ENCODE peak calls at places on chromosomes 7 and 10, in six cellular contexts. J, B, U, I, C and Z are unnamed samples.
A peak's percentile ranks its signal among the peaks of the same experiment; 100 is the strongest.

GRCh38 chr10:24307173-24307572 is 98.2 kb downstream of the KIAA1217 start:
- DNase-seq in J (no peak), B (no peak), U (no peak), I (no peak), C (no peak), Z (no peak)

GRCh38 chr7:92837214-92837749 is 909 bp upstream of the CDK6 start:
- DNase-seq in J (peak; percentile 5), B (peak; percentile 25), U (no peak), I (peak; percentile 10), C (no peak), Z (no peak)

GRCh38 chr7:82012453-82012852 is 242.6 kb upstream of the HGF start:
- DNase-seq in J (no peak), B (no peak), U (no peak), I (no peak), C (no peak), Z (no peak)

GRCh38 chr7:5417106-5418071 is 6.2 kb downstream of the TNRC18 start:
- DNase-seq in J (no peak), B (no peak), U (no peak), I (no peak), C (no peak), Z (no peak)

GRCh38 chr10:43380610-43381222 is 9.3 kb downstream of the FXYD4 start:
- DNase-seq in J (peak; percentile 30), B (no peak), U (no peak), I (no peak), C (no peak), Z (no peak)

GRCh38 chr10:110916554-110917346 is 2.2 kb downstream of the BBIP1 start:
- DNase-seq in J (no peak), B (no peak), U (no peak), I (no peak), C (no peak), Z (no peak)

GRCh38 chr10:46546591-46547330 is 9.7 kb downstream of the GPRIN2 start:
- DNase-seq in J (no peak), B (no peak), U (peak; percentile 52), I (no peak), C (no peak), Z (no peak)

GRCh38 chr7:30727061-30727945 is 24.6 kb upstream of the INMT start:
- DNase-seq in J (no peak), B (no peak), U (peak; percentile 53), I (no peak), C (no peak), Z (peak; percentile 10)

GRCh38 chr7:50304158-50304910 is at the start of gene IKZF1:
- DNase-seq in J (peak; percentile 66), B (peak; percentile 60), U (peak; percentile 70), I (no peak), C (no peak), Z (peak; percentile 85)

GRCh38 chr7:154579711-154580110 is 423.2 kb downstream of the PAXIP1 start:
- DNase-seq in J (no peak), B (no peak), U (no peak), I (no peak), C (no peak), Z (no peak)

GRCh38 chr10:120382360-120382759 is 74.7 kb upstream of the PLPP4 start:
- DNase-seq in J (no peak), B (no peak), U (no peak), I (no peak), C (no peak), Z (no peak)

GRCh38 chr10:33102071-33102470 is 144.0 kb upstream of the ITGB1 start:
- DNase-seq in J (no peak), B (no peak), U (no peak), I (no peak), C (no peak), Z (no peak)

GRCh38 chr10:31075434-31075833 is 43.8 kb upstream of the ZNF438 start:
- DNase-seq in J (no peak), B (no peak), U (no peak), I (no peak), C (no peak), Z (no peak)

GRCh38 chr10:102096449-102096848 is 23.7 kb downstream of the LDB1 start:
- DNase-seq in J (no peak), B (no peak), U (no peak), I (no peak), C (no peak), Z (no peak)

GRCh38 chr10:82358486-82359097 is 483.6 kb downstream of the NRG3 start:
- DNase-seq in J (no peak), B (no peak), U (no peak), I (no peak), C (no peak), Z (no peak)

GRCh38 chr7:112023282-112023681 is 182.9 kb downstream of the DOCK4 start:
- DNase-seq in J (no peak), B (no peak), U (no peak), I (no peak), C (no peak), Z (no peak)

GRCh38 chr7:74093671-74094223 is 10.1 kb downstream of the LIMK1 start:
- DNase-seq in J (peak; percentile 86), B (no peak), U (peak; percentile 71), I (no peak), C (no peak), Z (no peak)

GRCh38 chr10:98028168-98028770 is 2.2 kb downstream of the CRTAC1 start:
- DNase-seq in J (peak; percentile 75), B (peak; percentile 75), U (peak; percentile 89), I (peak; percentile 33), C (no peak), Z (peak; percentile 28)

GRCh38 chr7:151689196-151689971 is 169.7 kb upstream of the RHEB start:
- DNase-seq in J (no peak), B (no peak), U (no peak), I (no peak), C (no peak), Z (no peak)

GRCh38 chr10:123804716-123805115 is 86.9 kb downstream of the CPXM2 start:
- DNase-seq in J (no peak), B (no peak), U (no peak), I (no peak), C (no peak), Z (no peak)

GRCh38 chr10:69061305-69062161 is 26.4 kb upstream of the SRGN start:
- DNase-seq in J (peak; percentile 21), B (peak; percentile 62), U (no peak), I (peak; percentile 47), C (no peak), Z (peak; percentile 92)

GRCh38 chr7:92810242-92810611 is 26.1 kb downstream of the CDK6 start:
- DNase-seq in J (no peak), B (peak; percentile 65), U (no peak), I (no peak), C (no peak), Z (peak; percentile 71)

GRCh38 chr7:79988642-79989041 is 146.0 kb upstream of the GNAI1 start:
- DNase-seq in J (no peak), B (no peak), U (no peak), I (no peak), C (no peak), Z (no peak)

GRCh38 chr7:1174881-1175596 is 15.0 kb upstream of the ZFAND2A start:
- DNase-seq in J (no peak), B (no peak), U (no peak), I (no peak), C (no peak), Z (no peak)

GRCh38 chr7:1172666-1173523 is 12.9 kb upstream of the ZFAND2A start:
- DNase-seq in J (no peak), B (no peak), U (no peak), I (no peak), C (no peak), Z (no peak)

GRCh38 chr7:1175967-1176851 is 16.2 kb upstream of the ZFAND2A start:
- DNase-seq in J (peak; percentile 93), B (peak; percentile 84), U (peak; percentile 100), I (peak; percentile 70), C (peak; percentile 26), Z (peak; percentile 87)

GRCh38 chr7:1175597-1175966 is 15.6 kb upstream of the ZFAND2A start:
- DNase-seq in J (no peak), B (no peak), U (no peak), I (no peak), C (no peak), Z (no peak)

DNA sequence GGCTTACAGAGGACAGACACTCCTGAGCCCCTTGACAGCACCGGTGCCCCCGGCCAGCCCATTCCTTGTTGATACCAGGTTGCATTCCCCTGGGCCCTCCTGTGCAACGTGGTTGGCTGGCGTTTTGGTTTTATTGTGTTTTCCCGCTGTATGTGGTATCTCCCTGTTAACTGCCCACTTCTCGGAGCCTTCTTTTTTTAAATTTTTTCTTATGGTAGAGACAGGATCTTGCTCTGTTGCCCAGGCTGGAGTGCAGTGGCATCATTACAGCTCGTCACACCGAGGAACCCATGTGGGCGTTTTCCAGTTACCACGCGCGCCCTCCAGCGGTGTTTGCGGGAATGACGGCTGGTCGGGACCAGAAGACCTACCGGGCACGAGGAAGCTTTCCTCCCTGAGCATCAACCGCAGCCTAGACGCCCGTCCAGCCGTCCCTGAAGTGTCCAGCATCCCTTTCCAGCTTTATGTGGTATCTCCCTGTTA is 16.9 kb upstream of the ZFAND2A start:
- DNase-seq in J (peak; percentile 83), B (peak; percentile 74), U (peak; percentile 97), I (peak; percentile 39), C (peak; percentile 15), Z (peak; percentile 84)
- TF ChIP-seq CTCF in J (peak; percentile 83), B (peak; percentile 82), U (peak; percentile 64), I (peak; percentile 75), C (peak; percentile 73), Z (peak; percentile 35)

DNA sequence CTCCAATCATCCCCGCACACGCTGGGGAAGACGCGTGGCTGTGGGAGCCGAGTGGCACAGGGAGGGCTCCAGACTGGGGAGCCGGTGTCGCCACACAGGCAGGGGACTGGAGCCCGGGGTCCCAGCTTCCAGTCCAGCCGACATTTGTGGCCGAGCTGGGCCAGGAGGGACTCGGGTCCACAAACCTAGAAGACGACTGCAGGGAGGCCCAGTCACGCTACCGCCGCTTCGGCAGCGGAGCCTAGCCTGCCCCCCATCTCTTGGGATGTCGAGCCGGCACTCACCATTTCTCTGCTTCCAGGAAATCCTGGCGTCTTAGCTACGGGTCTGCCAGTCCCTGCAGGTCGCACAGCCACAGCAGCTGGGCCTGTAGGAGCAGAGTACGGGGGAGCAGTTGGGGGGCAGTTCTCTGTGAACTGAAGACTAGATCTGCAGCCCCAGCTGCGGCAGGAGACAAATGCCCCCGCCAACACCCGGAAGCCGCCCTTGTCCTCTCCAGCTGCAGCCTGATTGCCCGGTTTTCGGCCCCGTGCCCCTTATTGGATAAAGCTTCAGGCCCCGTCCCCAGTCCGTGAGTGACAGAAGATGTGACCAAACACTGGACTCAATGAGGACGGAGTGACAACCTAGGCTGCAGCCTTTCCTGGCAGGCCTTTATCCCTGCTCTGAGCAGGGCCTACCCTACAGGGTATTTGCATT is 270.7 kb downstream of the ZNF33B start:
- DNase-seq in J (peak; percentile 92), B (peak; percentile 97), U (no peak), I (no peak), C (peak; percentile 15), Z (peak; percentile 5)
- TF ChIP-seq GABPA in J (peak; percentile 72), B (peak; percentile 83), U (no peak), I (no peak), C (no peak), Z (no peak)

DNA sequence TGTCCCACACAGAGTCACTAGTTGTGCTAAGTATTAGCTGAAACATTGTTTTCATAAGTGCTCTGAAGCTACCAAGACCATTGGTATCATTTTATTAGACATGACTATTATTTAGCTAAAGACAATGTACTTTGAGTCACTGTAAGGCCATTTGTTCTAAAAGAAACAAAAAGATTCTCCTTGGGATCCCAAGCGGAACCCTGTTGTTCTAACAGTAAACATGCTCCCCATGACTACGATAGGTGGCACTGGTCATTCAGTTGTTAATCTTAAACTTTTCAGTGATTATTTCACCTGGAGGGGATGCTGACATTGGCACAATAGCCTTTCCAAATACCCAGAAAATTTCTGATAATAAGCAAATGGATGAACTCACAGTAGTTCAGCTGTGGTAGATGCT is 715.0 kb downstream of the AUTS2 start:
- DNase-seq in J (no peak), B (no peak), U (no peak), I (no peak), C (no peak), Z (no peak)
- TF ChIP-seq CTCF in J (no peak), B (no peak), U (peak; percentile 3), I (no peak), C (no peak), Z (no peak)

GRCh38 chr7:84002348-84002747 is 192.2 kb downstream of the SEMA3A start:
- DNase-seq in J (no peak), B (no peak), U (no peak), I (no peak), C (no peak), Z (no peak)
- TF ChIP-seq GABPA in J (no peak), B (no peak), U (no peak), I (no peak), C (no peak), Z (no peak)